ENCODE peak calls at places on chromosomes 7 and 10, in four cellular contexts. G, F, W and D are unnamed samples. For H3K4me1, the result is how much of the 10 kb centered on the place peaks cover.

GRCh38 chr10:43336641-43337318 is 34.7 kb upstream of the FXYD4 start:
- DNase-seq in G (no peak), F (no peak), W (no peak), D (no peak)

GRCh38 chr7:127809285-127809702 is 157.3 kb downstream of the SND1 start:
- DNase-seq in G (no peak), F (no peak), W (no peak), D (no peak)

GRCh38 chr10:86960003-86960862 is 1.8 kb downstream of the SNCG start:
- DNase-seq in G (no peak), F (no peak), W (no peak), D (peak)

GRCh38 chr7:130065500-130066152 is 4.7 kb upstream of the KLHDC10 start:
- DNase-seq in G (no peak), F (no peak), W (no peak), D (no peak)

GRCh38 chr7:67604461-67605386 is 608.1 kb downstream of the TYW1 start:
- DNase-seq in G (no peak), F (no peak), W (no peak), D (no peak)

GRCh38 chr7:137418841-137419240 is 75.3 kb upstream of the PTN start:
- DNase-seq in G (no peak), F (no peak), W (no peak), D (no peak)

GRCh38 chr10:23439920-23440875 is 1.3 kb downstream of the OTUD1 start:
- DNase-seq in G (no peak), F (no peak), W (no peak), D (peak)

GRCh38 chr7:30921951-30922401 is 10.3 kb downstream of the AQP1 start:
- DNase-seq in G (no peak), F (no peak), W (no peak), D (peak)

GRCh38 chr10:24645784-24646183 is 77.9 kb downstream of the ARHGAP21 start:
- DNase-seq in G (no peak), F (peak), W (no peak), D (no peak)

GRCh38 chr7:28975987-28976386 is 17.9 kb upstream of the TRIL start:
- DNase-seq in G (no peak), F (no peak), W (peak), D (no peak)

GRCh38 chr7:148304456-148304855 is 286.1 kb upstream of the C7orf33 start:
- DNase-seq in G (no peak), F (no peak), W (no peak), D (no peak)

GRCh38 chr7:40315277-40315676 is 180.5 kb downstream of the SUGCT start:
- DNase-seq in G (no peak), F (no peak), W (no peak), D (no peak)

GRCh38 chr10:99432881-99433280 is 2.5 kb upstream of the GOT1 start:
- DNase-seq in G (no peak), F (no peak), W (no peak), D (no peak)

GRCh38 chr7:101162551-101163280 is 2.7 kb downstream of the VGF start:
- DNase-seq in G (no peak), F (no peak), W (no peak), D (no peak)

GRCh38 chr10:112294169-112294568 is 11.0 kb downstream of the TECTB start:
- DNase-seq in G (no peak), F (no peak), W (no peak), D (no peak)
- H3K4me1 ChIP-seq in G (under half), F (under half), W (under half), D (under half)

GRCh38 chr7:135232720-135233119 is 918 bp upstream of the STRA8 start:
- DNase-seq in G (no peak), F (no peak), W (no peak), D (no peak)
- TF ChIP-seq CTCF in G (no peak), F (peak), W (no peak), D (no peak)

GRCh38 chr10:113970641-113971040 is 73.0 kb upstream of the ADRB1 start:
- DNase-seq in G (no peak), F (no peak), W (no peak), D (no peak)

GRCh38 chr10:113965077-113965476 is 78.6 kb upstream of the ADRB1 start:
- DNase-seq in G (no peak), F (no peak), W (no peak), D (no peak)

GRCh38 chr10:113965683-113966082 is 78.0 kb upstream of the ADRB1 start:
- DNase-seq in G (no peak), F (no peak), W (no peak), D (no peak)

GRCh38 chr10:113971349-113971973 is 72.2 kb upstream of the ADRB1 start:
- DNase-seq in G (no peak), F (no peak), W (no peak), D (no peak)

GRCh38 chr10:113967096-113967495 is 76.6 kb upstream of the ADRB1 start:
- DNase-seq in G (no peak), F (no peak), W (no peak), D (no peak)
- H3K4me1 ChIP-seq in G (under half), F (under half), W (under half), D (under half)

DNA sequence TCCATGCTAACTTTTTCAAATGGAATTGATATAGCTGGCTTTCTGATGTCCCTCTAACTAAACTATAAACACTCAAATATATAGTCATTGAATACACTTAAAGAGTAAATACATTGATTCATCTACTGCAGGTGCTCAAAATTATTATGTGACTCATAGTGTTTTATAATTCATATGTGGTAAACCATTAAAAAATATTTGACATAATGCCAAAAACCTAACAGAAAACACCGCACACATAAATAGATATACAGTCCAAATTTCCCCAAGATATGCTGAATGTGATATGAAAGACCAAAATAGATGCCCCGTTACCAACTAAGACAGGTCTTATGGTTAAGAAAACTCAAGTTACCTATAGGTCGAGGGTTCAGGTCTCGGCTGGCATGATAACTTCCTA is 171.7 kb upstream of the SEMA3E start:
- DNase-seq in G (no peak), F (no peak), W (no peak), D (no peak)
- TF ChIP-seq CTCF in G (no peak), F (no peak), W (no peak), D (no peak)

GRCh38 chr10:75408911-75409885 is 7.6 kb upstream of the ZNF503 start:
- DNase-seq in G (no peak), F (no peak), W (no peak), D (no peak)

GRCh38 chr10:75408512-75408881 is 6.9 kb upstream of the ZNF503 start:
- DNase-seq in G (no peak), F (no peak), W (no peak), D (no peak)

GRCh38 chr10:75407296-75407715 is 5.7 kb upstream of the ZNF503 start:
- DNase-seq in G (no peak), F (no peak), W (no peak), D (no peak)

GRCh38 chr10:75406158-75407065 is 4.8 kb upstream of the ZNF503 start:
- DNase-seq in G (no peak), F (no peak), W (no peak), D (no peak)

GRCh38 chr10:75407716-75408511 is 6.3 kb upstream of the ZNF503 start:
- DNase-seq in G (no peak), F (no peak), W (no peak), D (no peak)
- H3K4me1 ChIP-seq in G (under half), F (under half), W (under half), D (under half)

GRCh38 chr10:116566932-116567331 is 21.2 kb downstream of the PNLIP start:
- DNase-seq in G (no peak), F (no peak), W (no peak), D (no peak)
- TF ChIP-seq CTCF in G (no peak), F (no peak), W (no peak), D (no peak)